ENCODE peak calls at places on chromosomes 2 and 18, in four cellular contexts. P is HepG2, U is GM12892, V is K562. D is an unnamed sample.

GRCh38 chr2:59900728-59901452 is 652.6 kb downstream of the BCL11A start:
- DNase-seq in V (no peak), U (no peak), P (no peak), D (no peak)

GRCh38 chr2:37645363-37645762 is 26.1 kb downstream of the CDC42EP3 start:
- DNase-seq in P (no peak), U (no peak), V (no peak), D (no peak)

GRCh38 chr2:128986026-128986720 is 667.5 kb upstream of the HS6ST1 start:
- DNase-seq in P (no peak), U (no peak), V (no peak), D (no peak)

GRCh38 chr2:119707117-119708087 is 28.4 kb downstream of the TMEM177 start:
- DNase-seq in P (no peak), U (no peak), V (peak; percentile 46), D (no peak)

GRCh38 chr2:55114597-55114996 is 64.3 kb upstream of the RTN4 start:
- DNase-seq in U (no peak), V (peak; percentile 6), P (no peak), D (no peak)

GRCh38 chr2:73939419-73939818 is 12.7 kb downstream of the DGUOK start:
- DNase-seq in P (no peak), V (no peak), U (no peak), D (no peak)

GRCh38 chr2:105578166-105578565 is 166.5 kb upstream of the NCK2 start:
- DNase-seq in V (no peak), U (no peak), P (no peak), D (no peak)

GRCh38 chr2:224143521-224143920 is 104.4 kb upstream of the SERPINE2 start:
- DNase-seq in V (no peak), U (no peak), P (no peak), D (no peak)

GRCh38 chr2:101337877-101338276 is 29.4 kb upstream of the RNF149 start:
- DNase-seq in P (no peak), U (no peak), V (no peak), D (no peak)

GRCh38 chr2:163652741-163653140 is 83.1 kb downstream of the FIGN start:
- DNase-seq in U (no peak), P (no peak), V (no peak), D (no peak)

GRCh38 chr2:128385365-128385764 is 66.7 kb upstream of the HS6ST1 start:
- DNase-seq in P (no peak), U (no peak), V (no peak), D (no peak)

GRCh38 chr2:227164745-227165350 is 424 bp downstream of the COL4A3 start:
- DNase-seq in V (no peak), P (no peak), U (peak; percentile 33), D (peak; percentile 25)

DNA sequence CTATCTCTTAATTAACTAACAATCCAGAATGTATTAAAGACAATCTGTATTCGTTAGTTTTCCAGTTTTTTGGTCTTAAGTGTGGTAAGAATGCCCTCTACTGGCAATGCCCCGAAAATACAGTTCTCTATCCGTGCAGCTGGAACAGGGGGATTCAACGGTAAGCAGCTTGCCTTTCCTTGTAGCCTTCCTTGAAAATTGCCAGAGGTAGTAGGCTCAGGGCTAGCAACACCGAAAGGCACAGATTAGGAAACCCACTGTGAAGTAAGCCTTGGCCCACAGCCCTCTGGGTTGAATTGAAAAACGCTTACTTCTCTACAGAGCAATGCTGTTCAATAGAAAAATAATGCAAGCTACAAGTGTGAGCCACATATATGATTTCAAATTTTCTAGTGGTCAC is 17.1 kb upstream of the VPS4B start:
- DNase-seq in V (peak; percentile 43), U (no peak), P (peak; percentile 33), D (peak; percentile 32)
- TF ChIP-seq TAF1 in V (no peak), U (no peak), P (no peak), D (no peak)

GRCh38 chr2:14420851-14421250 is 211.7 kb upstream of the LRATD1 start:
- DNase-seq in P (no peak), U (no peak), V (no peak), D (no peak)
- TF ChIP-seq TAF1 in P (no peak), U (no peak), V (no peak), D (no peak)

GRCh38 chr2:189566046-189566445 is 14.5 kb downstream of the SLC40A1 start:
- DNase-seq in U (no peak), P (no peak), V (no peak), D (no peak)
- TF ChIP-seq TAF1 in U (no peak), P (no peak), V (no peak), D (no peak)

GRCh38 chr2:2517399-2517798 is 186.3 kb upstream of the MYT1L start:
- DNase-seq in P (no peak), U (no peak), V (no peak), D (no peak)
- TF ChIP-seq TAF1 in P (no peak), U (no peak), V (no peak), D (no peak)

D was measured in GM12891.